ENCODE peak calls at places on chromosome 21, in ten cellular contexts. L is NCI-H1092; I is GM12864; A is amygdala; V is GM23248; Y is activated naive CD8-positive, alpha-beta T cell treated with anti-CD3 and anti-CD28 coated beads, Interleukin-2, amount 50 U/mL, for 24 hours; M is fibroblast of mammary gland; E is stimulated activated CD4-positive, alpha-beta T cell treated with anti-CD3 and anti-CD28 coated beads, Interleukin-4, amount 100 ng/mL, for 4 hours; Q is central memory CD4-positive, alpha-beta T cell; O is occipital lobe. F is an unnamed sample.

GRCh38 chr21:40130476-40130875 is 263.2 kb downstream of the PCP4 start:
- DNase-seq in L (no peak), V (no peak), I (no peak), A (no peak), E (no peak), Q (no peak), Y (no peak), O (no peak), M (no peak), F (no peak)

GRCh38 chr21:25895565-25896205 is 160.9 kb downstream of the GABPA start:
- DNase-seq in I (no peak), A (no peak), M (peak), V (peak), E (no peak), Q (peak), O (no peak), Y (no peak), L (no peak), F (peak)

GRCh38 chr21:21188513-21189188 is 190.4 kb downstream of the NCAM2 start:
- DNase-seq in Q (no peak), L (no peak), E (no peak), V (no peak), A (no peak), Y (no peak), I (no peak), O (no peak), M (peak), F (no peak)

GRCh38 chr21:38170705-38171682 is 85.8 kb upstream of the KCNJ15 start:
- DNase-seq in Y (no peak), I (no peak), A (no peak), M (peak), E (no peak), V (peak), Q (no peak), L (no peak), O (no peak), F (peak)

GRCh38 chr21:36676039-36676950 is 22.6 kb upstream of the SIM2 start:
- DNase-seq in Y (no peak), E (no peak), V (no peak), I (no peak), M (no peak), L (no peak), O (no peak), A (no peak), Q (no peak), F (no peak)

GRCh38 chr21:36499578-36500471 is 19.9 kb upstream of the CLDN14 start:
- DNase-seq in M (peak), Y (no peak), Q (no peak), E (no peak), O (no peak), V (peak), I (no peak), L (no peak), A (no peak), F (peak)

GRCh38 chr21:46552274-46552673 is 52.6 kb downstream of the S100B start:
- DNase-seq in V (no peak), L (no peak), Q (peak), M (no peak), Y (no peak), E (no peak), A (no peak), O (no peak), I (no peak), F (no peak)

GRCh38 chr21:34908424-34909055 is 140.6 kb downstream of the RUNX1 start:
- DNase-seq in A (no peak), I (no peak), L (no peak), V (peak), Y (no peak), M (peak), O (no peak), Q (no peak), E (no peak), F (peak)

GRCh38 chr21:33914188-33914587 is 1.4 kb downstream of the ATP5PO start:
- DNase-seq in Q (no peak), O (no peak), E (no peak), I (no peak), M (no peak), A (no peak), L (no peak), Y (no peak), V (peak), F (no peak)

GRCh38 chr21:44329086-44329889 is 9.9 kb downstream of the CFAP410 start:
- DNase-seq in A (peak), Q (no peak), O (no peak), M (no peak), V (peak), I (no peak), Y (no peak), L (no peak), E (no peak), F (no peak)

F was measured in AG20443.